ENCODE peak calls at places on chromosomes 2 and 18, in seven cellular contexts. Z is PC-3; G is Panc1; C is vagina; I is CD4-positive, alpha-beta memory T cell; V is T-helper 17 cell; K is heart left ventricle. B is an unnamed sample. For H3K9me3, the result is how much of the 10 kb centered on the place peaks cover.

GRCh38 chr2:164323978-164324377 is 297.3 kb downstream of the GRB14 start:
- DNase-seq in Z (no peak), G (no peak), C (no peak), I (no peak), V (no peak), K (no peak), B (no peak)

GRCh38 chr2:95323347-95324155 is 26.4 kb downstream of the KCNIP3 start:
- DNase-seq in Z (peak), G (no peak), C (no peak), I (no peak), V (no peak), K (no peak), B (no peak)

GRCh38 chr2:235939471-235939870 is 228.7 kb downstream of the GBX2 start:
- DNase-seq in Z (no peak), G (no peak), C (no peak), I (no peak), V (no peak), K (no peak), B (no peak)

GRCh38 chr2:119482481-119483394 is 41.5 kb downstream of the SCTR start:
- DNase-seq in Z (no peak), G (no peak), C (peak), I (no peak), V (no peak), K (peak), B (no peak)

GRCh38 chr18:76573325-76574025 is 78.4 kb upstream of the ZNF516 start:
- DNase-seq in Z (peak), G (no peak), C (no peak), I (no peak), V (no peak), K (no peak), B (no peak)

GRCh38 chr2:118185210-118186109 is 97.2 kb downstream of the INSIG2 start:
- DNase-seq in Z (peak), G (no peak), C (no peak), I (no peak), V (peak), K (peak), B (peak)

GRCh38 chr2:107735206-107735605 is 91.5 kb upstream of the RGPD4 start:
- DNase-seq in Z (no peak), G (no peak), C (no peak), I (no peak), V (no peak), K (no peak), B (no peak)

GRCh38 chr2:62199392-62200125 is 3.6 kb downstream of the B3GNT2 start:
- DNase-seq in Z (no peak), G (no peak), C (no peak), I (no peak), V (no peak), K (no peak), B (no peak)

GRCh38 chr2:222054813-222055212 is 244.0 kb downstream of the PAX3 start:
- DNase-seq in Z (peak), G (no peak), C (no peak), I (no peak), V (no peak), K (no peak), B (no peak)

GRCh38 chr2:37582911-37583310 is 88.5 kb downstream of the CDC42EP3 start:
- DNase-seq in Z (no peak), G (no peak), C (no peak), I (no peak), V (no peak), K (no peak), B (no peak)

GRCh38 chr2:45836740-45837139 is 185.3 kb downstream of the PRKCE start:
- DNase-seq in Z (no peak), G (no peak), C (no peak), I (no peak), V (no peak), K (no peak), B (no peak)

GRCh38 chr2:179898873-179899272 is 37.5 kb upstream of the ZNF385B start:
- DNase-seq in Z (peak), G (no peak), C (no peak), I (no peak), V (no peak), K (no peak), B (no peak)

GRCh38 chr2:39266139-39266805 is 22.5 kb upstream of the CDKL4 start:
- DNase-seq in Z (no peak), G (no peak), C (no peak), I (no peak), V (no peak), K (no peak), B (no peak)

GRCh38 chr2:174331731-174332606 is 2.8 kb upstream of the SP9 start:
- DNase-seq in Z (peak), G (no peak), C (no peak), I (no peak), V (no peak), K (no peak), B (no peak)

GRCh38 chr2:153584244-153584643 is 105.7 kb upstream of the RPRM start:
- DNase-seq in Z (no peak), G (no peak), C (no peak), I (no peak), V (no peak), K (no peak), B (no peak)

GRCh38 chr2:127163922-127164321 is 56.2 kb downstream of the CYP27C1 start:
- DNase-seq in Z (no peak), G (no peak), C (no peak), I (no peak), V (no peak), K (no peak), B (no peak)

GRCh38 chr2:187774551-187775071 is 220.4 kb upstream of the TFPI start:
- DNase-seq in Z (peak), G (no peak), C (no peak), I (no peak), V (no peak), K (no peak), B (no peak)

GRCh38 chr2:7738596-7738995 is 821.4 kb downstream of the RNF144A start:
- DNase-seq in Z (no peak), G (no peak), C (no peak), I (no peak), V (no peak), K (no peak), B (no peak)

GRCh38 chr2:46801731-46802664 is 113.6 kb downstream of the MCFD2 start:
- DNase-seq in Z (peak), G (no peak), C (peak), I (no peak), V (no peak), K (no peak), B (no peak)

GRCh38 chr2:120350801-120351324 is 4.9 kb downstream of the INHBB start:
- DNase-seq in Z (no peak), G (no peak), C (no peak), I (no peak), V (no peak), K (no peak), B (peak)

GRCh38 chr2:159879061-159879604 is 81.1 kb upstream of the CD302 start:
- DNase-seq in Z (peak), G (no peak), C (no peak), I (no peak), V (no peak), K (no peak), B (no peak)

GRCh38 chr2:2808551-2809058 is 477.5 kb upstream of the MYT1L start:
- DNase-seq in Z (no peak), G (no peak), C (peak), I (no peak), V (no peak), K (no peak), B (no peak)
- H3K9me3 ChIP-seq in Z (under half), G (under half), C (under half), I (under half), V (under half), K (under half), B (under half)

GRCh38 chr2:15993232-15993610 is 52.9 kb downstream of the MYCN start:
- DNase-seq in Z (no peak), G (no peak), C (no peak), I (no peak), V (no peak), K (no peak), B (no peak)
- H3K9me3 ChIP-seq in Z (under half), G (under half), C (under half), I (under half), V (under half), K (under half), B (under half)

GRCh38 chr18:78792736-78793135 is 186.9 kb upstream of the SALL3 start:
- DNase-seq in Z (no peak), G (no peak), C (no peak), I (no peak), V (no peak), K (no peak), B (no peak)
- H3K9me3 ChIP-seq in Z (under half), G (under half), C (under half), I (under half), V (under half), K (under half), B (under half)

GRCh38 chr2:86543335-86543734 is 19.9 kb downstream of the CHMP3 start:
- DNase-seq in Z (no peak), G (no peak), C (no peak), I (no peak), V (no peak), K (no peak), B (no peak)
- H3K9me3 ChIP-seq in Z (under half), G (under half), C (under half), I (under half), V (under half), K (under half), B (under half)

DNA sequence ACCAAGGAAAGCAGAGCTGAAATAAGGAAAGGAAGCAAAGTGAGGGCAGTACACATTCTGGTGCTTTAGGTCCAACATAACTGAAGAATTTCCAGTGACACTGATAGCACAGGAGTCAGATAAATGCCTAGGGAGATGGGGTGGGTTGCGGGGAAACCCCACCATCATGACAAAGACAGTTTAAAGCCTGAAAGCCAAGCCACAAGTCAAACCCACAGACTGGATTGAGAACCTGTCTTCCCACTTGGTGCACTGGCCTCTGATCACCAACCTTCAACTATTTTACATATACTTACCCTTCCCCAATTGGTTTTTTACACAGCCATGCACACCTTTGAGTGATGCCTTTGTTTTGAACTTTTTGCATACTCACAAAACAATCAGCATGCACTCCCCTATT is 22.2 kb upstream of the PDK1 start:
- DNase-seq in Z (no peak), G (no peak), C (no peak), I (no peak), V (no peak), K (no peak), B (no peak)
- H3K9me3 ChIP-seq in Z (under half), G (under half), C (under half), I (under half), V (under half), K (under half), B (under half)

GRCh38 chr2:81050580-81050979 is 746.0 kb upstream of the LRRTM1 start:
- DNase-seq in Z (no peak), G (no peak), C (no peak), I (no peak), V (no peak), K (no peak), B (no peak)
- H3K9me3 ChIP-seq in Z (under half), G (under half), C (under half), I (under half), V (under half), K (under half), B (under half)

GRCh38 chr18:72152935-72153334 is 391.2 kb downstream of the CBLN2 start:
- DNase-seq in Z (no peak), G (no peak), C (no peak), I (no peak), V (no peak), K (no peak), B (no peak)

GRCh38 chr18:72147830-72148229 is 396.3 kb downstream of the CBLN2 start:
- DNase-seq in Z (no peak), G (no peak), C (no peak), I (no peak), V (no peak), K (no peak), B (no peak)
- H3K9me3 ChIP-seq in Z (under half), G (under half), C (under half), I (under half), V (under half), K (under half), B (under half)

DNA sequence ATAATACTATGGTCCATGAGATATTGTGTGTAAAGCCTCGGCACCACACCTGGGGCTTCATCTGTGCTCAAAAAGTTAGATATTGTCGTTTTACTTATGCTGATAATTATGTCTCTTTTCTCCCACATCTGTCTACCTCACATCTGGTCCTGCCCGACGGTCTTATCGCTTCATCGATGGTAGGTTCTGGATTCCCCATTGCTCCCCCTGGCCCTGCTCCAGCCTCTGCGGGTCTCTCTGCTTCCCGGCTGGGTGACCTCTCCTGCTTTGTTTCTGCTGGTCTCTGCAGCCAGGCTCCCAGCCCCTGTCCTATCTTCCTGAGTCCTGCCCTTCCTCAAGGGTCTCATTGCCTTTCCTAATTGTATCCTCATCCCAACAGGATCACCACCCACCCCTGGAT is 294.2 kb downstream of the NDUFA10 start:
- DNase-seq in Z (no peak), G (no peak), C (no peak), I (no peak), V (no peak), K (no peak), B (no peak)
- H3K9me3 ChIP-seq in Z (under half), G (under half), C (under half), I (under half), V (under half), K (under half), B (under half)

GRCh38 chr18:14124689-14125088 is 7.5 kb downstream of the ZNF519 start:
- DNase-seq in Z (no peak), G (no peak), C (no peak), I (no peak), V (no peak), K (no peak), B (no peak)

GRCh38 chr18:14117611-14118010 is 14.6 kb downstream of the ZNF519 start:
- DNase-seq in Z (no peak), G (no peak), C (no peak), I (no peak), V (no peak), K (no peak), B (no peak)

DNA sequence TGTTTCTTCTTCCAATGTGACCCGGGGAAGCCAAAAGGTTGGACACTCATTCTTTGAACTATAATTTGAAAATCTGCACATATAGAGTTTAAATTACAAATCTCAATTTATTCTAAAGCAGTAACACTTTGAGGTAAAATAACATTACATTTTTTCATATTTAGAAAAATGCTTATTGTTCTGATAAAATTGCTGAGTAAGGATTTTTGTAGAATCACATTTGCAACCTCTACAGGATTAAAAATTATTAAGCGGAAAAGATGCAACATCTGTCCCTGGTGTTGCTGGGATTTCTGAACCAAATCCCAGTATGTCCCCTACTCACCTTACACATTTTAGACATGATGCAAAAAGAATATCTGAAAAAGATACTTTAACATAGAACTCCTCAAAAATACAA is 10.1 kb downstream of the ZNF519 start:
- DNase-seq in Z (no peak), G (no peak), C (no peak), I (no peak), V (no peak), K (no peak), B (no peak)
- H3K9me3 ChIP-seq in Z (under half), G (under half), C (under half), I (under half), V (under half), K (under half), B (under half)

GRCh38 chr2:42030829-42031228 is 17.0 kb upstream of the PKDCC start:
- DNase-seq in Z (no peak), G (no peak), C (no peak), I (no peak), V (no peak), K (no peak), B (no peak)

GRCh38 chr2:42026332-42026731 is 21.5 kb upstream of the PKDCC start:
- DNase-seq in Z (no peak), G (no peak), C (no peak), I (no peak), V (no peak), K (no peak), B (no peak)

GRCh38 chr2:42030196-42030759 is 17.5 kb upstream of the PKDCC start:
- DNase-seq in Z (no peak), G (no peak), C (no peak), I (no peak), V (no peak), K (no peak), B (no peak)

GRCh38 chr2:42029639-42030195 is 18.1 kb upstream of the PKDCC start:
- DNase-seq in Z (no peak), G (no peak), C (no peak), I (no peak), V (no peak), K (no peak), B (no peak)

DNA sequence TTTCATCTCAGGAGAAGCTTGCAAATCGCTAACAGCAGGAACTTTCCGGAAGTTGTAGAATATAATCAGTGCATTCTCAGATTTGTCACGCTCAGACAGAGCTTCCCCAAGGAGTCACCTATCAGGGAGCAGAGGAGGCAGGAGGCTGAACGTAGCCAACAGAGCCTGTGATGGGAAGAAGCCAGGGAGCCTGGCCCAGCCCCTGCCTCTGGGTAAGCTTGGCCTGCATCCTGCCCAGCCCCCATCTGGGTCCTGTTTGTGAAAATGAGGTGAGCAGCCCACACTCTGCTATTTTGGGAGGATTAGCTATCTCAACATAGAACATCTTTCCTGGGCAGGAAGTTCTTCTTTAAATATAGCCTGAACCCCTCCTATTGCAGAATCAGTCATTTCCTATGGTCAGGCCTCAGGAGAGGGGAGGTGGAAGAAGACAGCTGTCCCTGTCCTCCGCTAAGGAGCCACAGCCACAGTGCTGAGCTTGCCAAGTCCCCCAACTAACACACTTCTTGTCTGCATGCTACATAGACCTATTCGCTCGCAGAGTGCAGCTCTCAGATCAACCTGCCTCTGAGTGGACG is 19.2 kb upstream of the PKDCC start:
- DNase-seq in Z (no peak), G (no peak), C (no peak), I (no peak), V (no peak), K (peak), B (no peak)
- H3K9me3 ChIP-seq in Z (under half), G (under half), C (under half), I (under half), V (under half), K (under half), B (under half)

B was measured in lower lobe of right lung.